ENCODE peak calls at places on chromosomes 3 and 15, in eight cellular contexts. S, U, J, G, D, P, L and Z are unnamed samples.

GRCh38 chr15:75171408-75171807 is 30.3 kb upstream of the C15orf39 start:
- DNase-seq in S (no peak), U (no peak), J (no peak), G (peak; percentile 82), D (peak; percentile 90), P (no peak), L (no peak), Z (no peak)

GRCh38 chr3:123070471-123070870 is 3.6 kb downstream of the PDIA5 start:
- DNase-seq in S (no peak), U (no peak), J (no peak), G (no peak), D (no peak), P (no peak), L (no peak), Z (no peak)

GRCh38 chr15:81049835-81050234 is 49.1 kb downstream of the TLNRD1 start:
- DNase-seq in S (no peak), U (peak; percentile 43), J (no peak), G (no peak), D (no peak), P (no peak), L (no peak), Z (no peak)

GRCh38 chr3:152159328-152159727 is 109.4 kb upstream of the MBNL1 start:
- DNase-seq in S (no peak), U (no peak), J (no peak), G (peak; percentile 92), D (peak; percentile 72), P (no peak), L (no peak), Z (peak; percentile 87)

GRCh38 chr3:115040673-115041286 is 106.3 kb downstream of the ZBTB20 start:
- DNase-seq in S (peak; percentile 8), U (peak; percentile 25), J (peak; percentile 25), G (peak; percentile 72), D (peak; percentile 60), P (peak; percentile 15), L (peak; percentile 25), Z (peak; percentile 79)

GRCh38 chr3:32082727-32083126 is 23.7 kb upstream of the GPD1L start:
- DNase-seq in S (no peak), U (no peak), J (no peak), G (no peak), D (peak; percentile 8), P (no peak), L (no peak), Z (no peak)

GRCh38 chr15:87752250-87752951 is 504.1 kb downstream of the NTRK3 start:
- DNase-seq in S (no peak), U (no peak), J (no peak), G (peak; percentile 95), D (peak; percentile 58), P (no peak), L (no peak), Z (peak; percentile 81)

GRCh38 chr3:147318900-147319299 is 87.4 kb downstream of the ZIC4 start:
- DNase-seq in S (no peak), U (no peak), J (no peak), G (no peak), D (peak; percentile 6), P (no peak), L (no peak), Z (peak; percentile 18)

GRCh38 chr3:185867650-185868049 is 42.8 kb upstream of the IGF2BP2 start:
- DNase-seq in S (no peak), U (no peak), J (no peak), G (no peak), D (no peak), P (no peak), L (no peak), Z (no peak)

GRCh38 chr3:197363553-197364409 is 65.4 kb upstream of the DLG1 start:
- DNase-seq in S (no peak), U (no peak), J (no peak), G (peak; percentile 25), D (no peak), P (no peak), L (no peak), Z (no peak)